ENCODE peak calls at places on chromosomes 11 and 22, in seven cellular contexts. L, P, J, H, D, Y and T are unnamed samples.

GRCh38 chr22:44640618-44641155 is 61.3 kb upstream of the PRR5 start:
- DNase-seq in L (no peak), P (no peak), J (no peak), H (no peak), D (no peak), Y (no peak), T (no peak)

GRCh38 chr11:26620282-26621045 is 48.4 kb upstream of the MUC15 start:
- DNase-seq in L (no peak), P (no peak), J (peak; percentile 29), H (no peak), D (no peak), Y (no peak), T (no peak)

GRCh38 chr22:45552580-45553332 is 50.1 kb downstream of the FBLN1 start:
- DNase-seq in L (peak; percentile 66), P (no peak), J (no peak), H (no peak), D (peak; percentile 98), Y (peak; percentile 73), T (peak; percentile 59)

GRCh38 chr11:114168691-114169090 is 109.2 kb downstream of the ZBTB16 start:
- DNase-seq in L (no peak), P (no peak), J (no peak), H (no peak), D (no peak), Y (no peak), T (no peak)

GRCh38 chr22:32781695-32782094 is 19.8 kb upstream of the TIMP3 start:
- DNase-seq in L (no peak), P (no peak), J (no peak), H (no peak), D (peak; percentile 63), Y (no peak), T (no peak)

GRCh38 chr11:94417386-94417987 is 16.3 kb upstream of the GPR83 start:
- DNase-seq in L (peak; percentile 44), P (no peak), J (peak; percentile 28), H (no peak), D (peak; percentile 68), Y (peak; percentile 66), T (no peak)

GRCh38 chr22:50542416-50542927 is 3.2 kb upstream of the KLHDC7B start:
- DNase-seq in L (no peak), P (no peak), J (no peak), H (no peak), D (no peak), Y (no peak), T (no peak)

GRCh38 chr11:65571940-65572339 is 398 bp upstream of the FAM89B start:
- DNase-seq in L (peak; percentile 70), P (no peak), J (peak; percentile 79), H (no peak), D (peak; percentile 57), Y (peak; percentile 87), T (no peak)

GRCh38 chr22:42625416-42625815 is 10.7 kb upstream of the POLDIP3 start:
- DNase-seq in L (no peak), P (no peak), J (no peak), H (no peak), D (no peak), Y (no peak), T (no peak)

GRCh38 chr11:96326954-96327353 is 16.0 kb downstream of the MAML2 start:
- DNase-seq in L (no peak), P (no peak), J (no peak), H (no peak), D (no peak), Y (no peak), T (no peak)

GRCh38 chr11:111585371-111585770 is 16.9 kb upstream of the SIK2 start:
- DNase-seq in L (no peak), P (no peak), J (no peak), H (no peak), D (peak; percentile 82), Y (no peak), T (no peak)

GRCh38 chr11:95762513-95762912 is 27.1 kb downstream of the FAM76B start:
- DNase-seq in L (no peak), P (no peak), J (no peak), H (no peak), D (peak; percentile 6), Y (no peak), T (no peak)

GRCh38 chr11:95119361-95120060 is 29.9 kb downstream of the ENDOD1 start:
- DNase-seq in L (no peak), P (no peak), J (no peak), H (no peak), D (no peak), Y (no peak), T (no peak)

GRCh38 chr22:20316217-20316843 is 3.5 kb downstream of the DGCR6L start:
- DNase-seq in L (no peak), P (peak; percentile 70), J (no peak), H (no peak), D (no peak), Y (no peak), T (no peak)

GRCh38 chr11:68954970-68955958 is 25.5 kb downstream of the MRGPRD start:
- DNase-seq in L (peak; percentile 36), P (no peak), J (peak; percentile 17), H (no peak), D (peak; percentile 58), Y (peak; percentile 47), T (peak; percentile 70)

GRCh38 chr22:30881361-30882180 is 87.0 kb downstream of the MORC2 start:
- DNase-seq in L (peak; percentile 89), P (no peak), J (peak; percentile 13), H (no peak), D (peak; percentile 13), Y (peak; percentile 17), T (no peak)

GRCh38 chr11:130024356-130024755 is 21.7 kb upstream of the PRDM10 start:
- DNase-seq in L (no peak), P (no peak), J (no peak), H (no peak), D (no peak), Y (no peak), T (no peak)

GRCh38 chr11:10659339-10660216 is 34.0 kb downstream of the IRAG1 start:
- DNase-seq in L (peak; percentile 83), P (peak; percentile 89), J (peak; percentile 84), H (no peak), D (peak; percentile 77), Y (no peak), T (peak; percentile 68)

DNA sequence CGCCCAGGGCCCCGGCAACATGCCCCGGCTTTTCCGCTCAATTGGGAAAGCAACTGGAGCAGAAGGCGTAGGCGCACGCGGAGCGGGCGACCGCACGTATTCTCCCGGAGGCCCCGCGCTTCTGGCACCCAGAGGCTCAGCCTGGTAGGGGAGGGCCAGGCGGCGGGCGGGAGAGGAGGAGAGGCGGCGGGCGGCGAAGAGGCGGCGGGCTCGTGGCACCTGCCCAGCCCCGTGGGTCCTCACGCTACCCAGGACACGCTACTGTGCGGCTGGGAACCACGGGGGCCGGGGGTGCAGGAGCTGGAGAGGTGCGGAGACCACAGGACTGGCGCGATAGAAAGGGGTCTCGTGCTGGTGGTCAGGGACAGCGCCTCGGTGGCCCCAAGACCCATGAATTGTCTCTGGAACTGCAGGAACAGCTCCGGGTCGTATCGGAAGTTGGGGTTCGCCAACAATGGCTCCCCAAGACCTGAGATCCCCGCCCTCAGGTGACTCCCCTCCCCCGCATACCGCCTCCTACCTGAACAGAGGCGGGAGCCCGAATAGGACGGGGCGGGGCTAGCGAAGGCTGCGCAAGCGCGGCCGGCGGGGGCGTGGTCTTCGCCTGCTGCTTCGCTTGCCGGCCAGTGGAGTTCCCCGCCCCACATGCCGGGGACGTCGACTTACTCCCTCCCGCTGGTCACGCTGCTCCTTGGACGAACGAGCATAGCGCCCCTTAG is at the start of gene SLC37A4:
- DNase-seq in L (peak; percentile 99), P (peak; percentile 99), J (peak; percentile 97), H (peak; percentile 98), D (peak; percentile 99), Y (peak; percentile 99), T (peak; percentile 97)
- H3K4me3 ChIP-seq in L (peak within 1 kb of the TSS; percentile 72), P (peak within 1 kb of the TSS; percentile 65), J (peak within 1 kb of the TSS; percentile 85), H (peak within 1 kb of the TSS; percentile 60), D (peak within 1 kb of the TSS; percentile 61), Y (peak within 1 kb of the TSS; percentile 91), T (peak within 1 kb of the TSS; percentile 59)

GRCh38 chr22:39527481-39527961 is 5.0 kb downstream of the RPS19BP1 start:
- DNase-seq in L (peak; percentile 81), P (no peak), J (no peak), H (no peak), D (no peak), Y (peak; percentile 51), T (no peak)
- H3K4me3 ChIP-seq in L (no peak overlapping the region), P (no peak overlapping the region), J (no peak overlapping the region), H (no peak overlapping the region), D (no peak overlapping the region), Y (no peak overlapping the region), T (no peak overlapping the region)

DNA sequence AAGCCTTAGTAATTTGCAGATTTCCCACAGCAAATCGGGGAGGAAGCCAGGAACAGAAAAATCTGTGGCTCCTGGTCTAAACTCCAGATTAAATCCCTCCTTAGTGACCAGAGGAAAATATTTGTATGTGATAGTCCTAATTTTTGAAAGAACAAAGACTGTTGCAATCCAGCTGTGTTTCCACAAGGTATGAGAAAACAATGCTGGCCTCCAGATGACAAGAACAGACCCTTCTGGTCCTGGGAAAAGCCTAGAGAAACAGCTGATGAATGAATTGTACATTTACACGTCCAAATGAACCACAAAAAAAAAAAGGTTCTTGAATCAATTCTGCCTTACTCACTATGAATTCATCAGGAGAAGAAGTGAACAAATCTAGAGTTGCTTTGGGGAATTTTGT is 63.7 kb downstream of the ETS1 start:
- DNase-seq in L (no peak), P (no peak), J (no peak), H (no peak), D (peak; percentile 78), Y (no peak), T (no peak)
- H3K4me3 ChIP-seq in L (no peak overlapping the region), P (no peak overlapping the region), J (no peak overlapping the region), H (peak overlapping the region; percentile 81), D (no peak overlapping the region), Y (no peak overlapping the region), T (no peak overlapping the region)

DNA sequence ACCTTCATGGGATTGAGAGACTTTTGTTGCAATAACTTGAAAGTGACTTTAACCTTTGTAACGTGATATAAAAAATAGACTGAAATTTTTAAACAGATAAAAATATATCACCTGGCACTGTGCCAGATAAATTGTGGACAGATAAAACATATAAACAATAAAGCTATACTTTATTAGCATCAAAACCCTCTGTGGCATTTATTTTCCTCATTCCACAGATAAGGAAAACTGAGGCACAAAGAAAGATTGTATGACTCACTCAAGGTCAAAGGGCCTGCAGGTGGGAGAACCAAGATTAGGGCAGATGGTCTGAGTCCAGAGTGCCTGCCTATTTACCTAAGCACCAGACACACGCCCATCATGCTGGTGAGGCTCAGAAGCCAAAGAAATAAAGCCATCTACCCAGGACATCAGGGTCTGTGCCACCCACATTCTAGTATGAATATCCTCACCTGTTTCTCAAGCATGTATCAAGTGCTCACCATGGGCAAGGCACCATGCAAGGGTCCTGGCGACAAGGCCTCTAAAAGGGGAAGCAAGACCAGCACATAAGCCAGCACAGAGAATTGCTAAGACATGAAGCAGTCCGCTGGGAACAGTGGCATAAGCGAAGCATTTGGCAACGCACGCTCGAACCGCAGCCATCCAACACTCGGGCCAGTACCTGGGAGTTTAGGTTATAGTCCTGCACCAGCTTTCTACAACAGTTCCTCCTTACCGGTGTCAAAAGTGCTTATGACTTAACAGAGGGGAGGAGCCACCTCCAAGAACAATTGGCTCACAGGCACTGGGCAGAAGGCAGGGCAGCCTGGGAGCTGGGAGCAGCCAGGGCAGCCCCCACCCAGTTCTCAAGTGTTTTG is 17.6 kb downstream of the MYH9 start:
- DNase-seq in L (peak; percentile 74), P (no peak), J (peak; percentile 58), H (no peak), D (peak; percentile 64), Y (no peak), T (peak; percentile 74)
- H3K4me3 ChIP-seq in L (no peak overlapping the region), P (no peak overlapping the region), J (no peak overlapping the region), H (peak overlapping the region; percentile 82), D (no peak overlapping the region), Y (no peak overlapping the region), T (no peak overlapping the region)

GRCh38 chr22:17258015-17258827 is 39.0 kb upstream of the ADA2 start:
- DNase-seq in L (peak; percentile 83), P (peak; percentile 85), J (no peak), H (peak; percentile 52), D (peak; percentile 35), Y (peak; percentile 87), T (peak; percentile 45)
- H3K4me3 ChIP-seq in L (no peak overlapping the region), P (no peak overlapping the region), J (no peak overlapping the region), H (peak overlapping the region; percentile 70), D (no peak overlapping the region), Y (peak overlapping the region; percentile 14), T (no peak overlapping the region)